ENCODE peak calls at places on chromosomes 2 and 18, in seven cellular contexts. C is SK-MEL-5, K is left ventricle myocardium inferior, S is AG04450, I is GM19239, B is glutamatergic neuron, T is NCI-H524 treated with DMSO at 0.1 percent for 48 hours. V is an unnamed sample.

GRCh38 chr18:2982452-2983172 is 30.3 kb downstream of the LPIN2 start:
- DNase-seq in I (no peak), S (no peak), B (no peak), C (peak), T (no peak), K (no peak), V (no peak)

GRCh38 chr2:42289222-42289621 is 71.8 kb downstream of the COX7A2L start:
- DNase-seq in B (no peak), C (no peak), I (no peak), T (no peak), K (no peak), S (no peak), V (no peak)

GRCh38 chr2:191691016-191691725 is 13.2 kb downstream of the NABP1 start:
- DNase-seq in B (no peak), I (no peak), C (peak), T (peak), K (no peak), S (peak), V (no peak)

GRCh38 chr2:218257390-218257981 is 3.3 kb upstream of the GPBAR1 start:
- DNase-seq in I (peak), K (no peak), B (peak), C (peak), T (no peak), S (no peak), V (peak)

GRCh38 chr2:162731917-162732804 is 106.4 kb downstream of the KCNH7 start:
- DNase-seq in B (no peak), C (no peak), T (no peak), I (peak), K (no peak), S (no peak), V (peak)

GRCh38 chr2:174331731-174332606 is 2.8 kb upstream of the SP9 start:
- DNase-seq in K (no peak), S (no peak), B (peak), T (no peak), C (no peak), I (no peak), V (no peak)

GRCh38 chr2:152012697-152013096 is 86.1 kb downstream of the CACNB4 start:
- DNase-seq in B (no peak), S (no peak), C (no peak), I (no peak), K (no peak), T (no peak), V (no peak)

GRCh38 chr2:236205867-236206645 is 37.9 kb upstream of the GBX2 start:
- DNase-seq in S (no peak), I (no peak), K (no peak), C (no peak), B (no peak), T (no peak), V (no peak)

GRCh38 chr18:35095983-35096676 is 54.9 kb downstream of the MAPRE2 start:
- DNase-seq in I (no peak), K (no peak), B (no peak), T (no peak), S (no peak), C (no peak), V (no peak)

GRCh38 chr2:237025090-237025865 is 60.4 kb upstream of the COPS8 start:
- DNase-seq in I (no peak), C (no peak), T (no peak), B (no peak), S (peak), K (no peak), V (no peak)

GRCh38 chr2:11646530-11646929 is 23.5 kb downstream of the NTSR2 start:
- DNase-seq in T (no peak), C (no peak), B (no peak), S (no peak), I (no peak), K (no peak), V (no peak)

GRCh38 chr2:24840962-24841945 is 48.0 kb downstream of the CENPO start:
- DNase-seq in C (no peak), K (no peak), B (no peak), T (no peak), I (no peak), S (no peak), V (no peak)

GRCh38 chr2:67777836-67778429 is 284.9 kb downstream of the C1D start:
- DNase-seq in K (no peak), C (no peak), B (no peak), S (no peak), T (no peak), I (no peak), V (no peak)

GRCh38 chr2:239533917-239534316 is 133.1 kb upstream of the HDAC4 start:
- DNase-seq in S (no peak), C (no peak), K (peak), I (no peak), B (no peak), T (no peak), V (no peak)

GRCh38 chr2:36657703-36658102 is 38.8 kb upstream of the VIT start:
- DNase-seq in S (no peak), B (no peak), T (no peak), C (no peak), K (no peak), I (no peak), V (no peak)

GRCh38 chr2:181876614-181877063 is 14.9 kb upstream of the ITPRID2 start:
- DNase-seq in I (no peak), K (no peak), B (no peak), T (no peak), S (no peak), C (no peak), V (no peak)

GRCh38 chr2:235495373-235496238 is 1.8 kb downstream of the AGAP1 start:
- DNase-seq in I (no peak), T (no peak), B (no peak), S (no peak), C (peak), K (no peak), V (no peak)

GRCh38 chr2:207619764-207620203 is 5.4 kb downstream of the METTL21A start:
- DNase-seq in B (no peak), K (no peak), T (no peak), I (peak), S (no peak), C (no peak), V (no peak)

GRCh38 chr2:19041773-19042172 is 316.6 kb downstream of the OSR1 start:
- DNase-seq in C (no peak), I (no peak), B (no peak), K (no peak), T (no peak), S (no peak), V (no peak)

GRCh38 chr2:141906673-141907072 is 224.1 kb downstream of the LRP1B start:
- DNase-seq in S (no peak), T (no peak), K (no peak), B (no peak), C (no peak), I (no peak), V (no peak)

GRCh38 chr2:42957109-42958035 is 165.0 kb upstream of the HAAO start:
- DNase-seq in K (no peak), S (no peak), I (no peak), B (no peak), T (no peak), C (no peak), V (peak)